ENCODE peak calls at places on chromosomes 16 and 17, in four cellular contexts. One of them, this sample, is unnamed.

GRCh38 chr16:62035115-62036092 is 834 bp downstream of the CDH8 start:
- DNase-seq in HepG2: no peak
- DNase-seq in K562: no peak
- DNase-seq in HCT116: no peak
- DNase-seq in this sample: peak

GRCh38 chr17:9979463-9979995 is 74.5 kb upstream of the RCVRN start:
- DNase-seq in HepG2: no peak
- DNase-seq in K562: no peak
- DNase-seq in HCT116: no peak
- DNase-seq in this sample: no peak

GRCh38 chr17:17900615-17901520 is 64.1 kb upstream of the SREBF1 start:
- DNase-seq in HepG2: peak
- DNase-seq in K562: no peak
- DNase-seq in HCT116: peak
- DNase-seq in this sample: no peak

GRCh38 chr16:88401604-88402246 is 19.0 kb downstream of the ZNF469 start:
- DNase-seq in K562: no peak
- DNase-seq in HepG2: no peak
- DNase-seq in HCT116: no peak
- DNase-seq in this sample: no peak

GRCh38 chr16:89051521-89052166 is 42.0 kb upstream of the ACSF3 start:
- DNase-seq in HCT116: no peak
- DNase-seq in K562: no peak
- DNase-seq in HepG2: no peak
- DNase-seq in this sample: no peak

GRCh38 chr16:10895053-10895946 is 18.3 kb downstream of the CIITA start:
- DNase-seq in HepG2: peak
- DNase-seq in K562: peak
- DNase-seq in HCT116: no peak
- DNase-seq in this sample: peak

GRCh38 chr16:10878328-10878643 is 1.3 kb downstream of the CIITA start:
- DNase-seq in K562: no peak
- DNase-seq in HepG2: no peak
- DNase-seq in HCT116: no peak
- DNase-seq in this sample: peak

GRCh38 chr17:17783121-17783824 is 53.5 kb downstream of the SREBF1 start:
- DNase-seq in HepG2: no peak
- DNase-seq in HCT116: no peak
- DNase-seq in K562: peak
- DNase-seq in this sample: peak

GRCh38 chr17:66843606-66844005 is 8.7 kb downstream of the CACNG5 start:
- DNase-seq in HepG2: no peak
- DNase-seq in K562: no peak
- DNase-seq in HCT116: no peak
- DNase-seq in this sample: no peak

GRCh38 chr17:27929990-27930389 is 36.8 kb upstream of the LYRM9 start:
- DNase-seq in HepG2: no peak
- DNase-seq in K562: no peak
- DNase-seq in HCT116: no peak
- DNase-seq in this sample: no peak

GRCh38 chr16:87276091-87276561 is 41.1 kb downstream of the C16orf95 start:
- DNase-seq in K562: no peak
- DNase-seq in HCT116: no peak
- DNase-seq in HepG2: no peak
- DNase-seq in this sample: no peak

GRCh38 chr17:75531724-75532090 is 6.2 kb downstream of the LLGL2 start:
- DNase-seq in HCT116: peak
- DNase-seq in K562: no peak
- DNase-seq in HepG2: no peak
- DNase-seq in this sample: no peak

GRCh38 chr16:29815793-29816693 is at the start of gene PAGR1:
- DNase-seq in HCT116: peak
- DNase-seq in K562: peak
- DNase-seq in HepG2: peak
- DNase-seq in this sample: peak

GRCh38 chr17:10114931-10115535 is 83.4 kb downstream of the GAS7 start:
- DNase-seq in K562: no peak
- DNase-seq in HCT116: no peak
- DNase-seq in HepG2: no peak
- DNase-seq in this sample: no peak

GRCh38 chr17:15260376-15261062 is 4.6 kb downstream of the PMP22 start:
- DNase-seq in HCT116: no peak
- DNase-seq in HepG2: peak
- DNase-seq in K562: peak
- DNase-seq in this sample: peak

GRCh38 chr16:117381-118365 is 20.8 kb downstream of the NPRL3 start:
- DNase-seq in HepG2: peak
- DNase-seq in HCT116: peak
- DNase-seq in K562: peak
- DNase-seq in this sample: peak

GRCh38 chr17:19369846-19370492 is 7.4 kb upstream of the B9D1 start:
- DNase-seq in HCT116: no peak
- DNase-seq in K562: no peak
- DNase-seq in HepG2: no peak
- DNase-seq in this sample: no peak

GRCh38 chr16:4578961-4579530 is 22.9 kb downstream of the C16orf96 start:
- DNase-seq in HCT116: no peak
- DNase-seq in K562: peak
- DNase-seq in HepG2: no peak
- DNase-seq in this sample: no peak

GRCh38 chr17:62075308-62075815 is 10.3 kb upstream of the MED13 start:
- DNase-seq in HCT116: no peak
- DNase-seq in K562: no peak
- DNase-seq in HepG2: no peak
- DNase-seq in this sample: no peak

GRCh38 chr17:266219-266618 is 84.8 kb upstream of the DOC2B start:
- DNase-seq in HepG2: no peak
- DNase-seq in HCT116: no peak
- DNase-seq in K562: no peak
- DNase-seq in this sample: no peak

GRCh38 chr17:66025551-66025950 is 166.4 kb downstream of the CEP112 start:
- DNase-seq in K562: no peak
- DNase-seq in HCT116: no peak
- DNase-seq in HepG2: no peak
- DNase-seq in this sample: no peak

GRCh38 chr17:12024332-12024731 is 3.7 kb downstream of the MAP2K4 start:
- DNase-seq in HepG2: peak
- DNase-seq in HCT116: peak
- DNase-seq in K562: no peak
- DNase-seq in this sample: no peak

GRCh38 chr16:4924593-4925378 is 12.2 kb downstream of the PPL start:
- DNase-seq in K562: no peak
- DNase-seq in HepG2: peak
- DNase-seq in HCT116: no peak
- DNase-seq in this sample: peak

GRCh38 chr17:41147531-41148204 is 2.0 kb downstream of the KRTAP4-5 start:
- DNase-seq in HepG2: no peak
- DNase-seq in HCT116: no peak
- DNase-seq in K562: no peak
- DNase-seq in this sample: no peak

GRCh38 chr17:62601438-62601837 is 26.0 kb upstream of the MRC2 start:
- DNase-seq in HCT116: no peak
- DNase-seq in HepG2: no peak
- DNase-seq in K562: no peak
- DNase-seq in this sample: no peak

GRCh38 chr17:79838541-79839274 is 532 bp downstream of the CBX4 start:
- DNase-seq in HepG2: no peak
- DNase-seq in K562: peak
- DNase-seq in HCT116: no peak
- DNase-seq in this sample: peak

GRCh38 chr16:3776316-3776715 is 59.0 kb upstream of the TRAP1 start:
- DNase-seq in K562: no peak
- DNase-seq in HepG2: no peak
- DNase-seq in HCT116: no peak
- DNase-seq in this sample: no peak

GRCh38 chr17:32929588-32929987 is 1.6 kb downstream of the TMEM98 start:
- DNase-seq in HepG2: no peak
- DNase-seq in HCT116: no peak
- DNase-seq in K562: no peak
- DNase-seq in this sample: no peak

GRCh38 chr17:32927201-32927723 is 691 bp upstream of the TMEM98 start:
- DNase-seq in HepG2: peak
- DNase-seq in HCT116: no peak
- DNase-seq in K562: no peak
- DNase-seq in this sample: no peak

GRCh38 chr17:32929288-32929574 is 1.3 kb downstream of the TMEM98 start:
- DNase-seq in HepG2: no peak
- DNase-seq in HCT116: no peak
- DNase-seq in K562: peak
- DNase-seq in this sample: peak

GRCh38 chr17:32927724-32928526 is at the start of gene TMEM98:
- DNase-seq in HepG2: no peak
- DNase-seq in K562: peak
- DNase-seq in HCT116: no peak
- DNase-seq in this sample: peak

DNA sequence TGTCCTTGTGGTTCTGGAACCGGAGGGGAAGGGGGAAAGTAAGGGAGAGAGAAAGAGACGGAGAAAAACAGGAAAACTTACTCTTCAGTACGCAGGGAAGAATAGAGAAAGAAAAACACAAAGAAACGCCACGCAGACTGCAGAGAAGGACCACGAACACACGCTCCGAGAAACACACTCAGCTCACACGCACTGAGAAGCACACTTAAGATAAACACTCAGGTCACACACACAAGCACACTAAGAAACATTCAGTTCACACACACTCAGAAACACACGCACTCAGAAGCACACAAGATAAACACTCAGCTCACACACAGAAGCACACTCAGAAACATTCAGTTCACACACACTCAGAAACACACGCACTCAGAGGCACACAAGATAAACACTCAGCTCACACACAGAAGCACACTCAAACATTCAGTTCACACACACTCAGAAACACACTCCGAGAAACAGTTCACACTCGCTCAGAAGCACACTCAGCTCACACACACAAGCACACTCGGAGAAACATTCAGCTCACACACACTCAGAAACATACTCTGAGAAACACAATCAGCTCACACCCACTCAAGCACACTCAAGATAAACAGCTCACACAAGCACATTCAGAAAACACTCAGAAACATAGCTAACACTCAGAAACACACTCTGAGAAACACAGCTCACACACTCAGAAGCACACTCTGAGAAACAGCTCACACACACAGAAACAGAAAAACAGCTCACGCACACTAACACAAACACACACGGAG is 754 bp downstream of the TMEM98 start:
- DNase-seq in HCT116: no peak
- DNase-seq in HepG2: no peak
- DNase-seq in K562: no peak
- DNase-seq in this sample: no peak
- TF ChIP-seq REST in HCT116: no peak
- TF ChIP-seq REST in HepG2: no peak
- TF ChIP-seq REST in K562: no peak
- TF ChIP-seq REST in this sample: no peak

GRCh38 chr17:13601317-13601775 is 383 bp downstream of the HS3ST3A1 start:
- DNase-seq in HCT116: no peak
- DNase-seq in HepG2: no peak
- DNase-seq in K562: peak
- DNase-seq in this sample: peak

GRCh38 chr17:13600475-13601316 is 1.0 kb downstream of the HS3ST3A1 start:
- DNase-seq in HepG2: no peak
- DNase-seq in K562: peak
- DNase-seq in HCT116: no peak
- DNase-seq in this sample: peak

GRCh38 chr17:13598353-13599167 is 3.2 kb downstream of the HS3ST3A1 start:
- DNase-seq in HCT116: no peak
- DNase-seq in K562: no peak
- DNase-seq in HepG2: no peak
- DNase-seq in this sample: no peak

GRCh38 chr17:13599168-13599577 is 2.6 kb downstream of the HS3ST3A1 start:
- DNase-seq in K562: no peak
- DNase-seq in HepG2: no peak
- DNase-seq in HCT116: no peak
- DNase-seq in this sample: no peak

DNA sequence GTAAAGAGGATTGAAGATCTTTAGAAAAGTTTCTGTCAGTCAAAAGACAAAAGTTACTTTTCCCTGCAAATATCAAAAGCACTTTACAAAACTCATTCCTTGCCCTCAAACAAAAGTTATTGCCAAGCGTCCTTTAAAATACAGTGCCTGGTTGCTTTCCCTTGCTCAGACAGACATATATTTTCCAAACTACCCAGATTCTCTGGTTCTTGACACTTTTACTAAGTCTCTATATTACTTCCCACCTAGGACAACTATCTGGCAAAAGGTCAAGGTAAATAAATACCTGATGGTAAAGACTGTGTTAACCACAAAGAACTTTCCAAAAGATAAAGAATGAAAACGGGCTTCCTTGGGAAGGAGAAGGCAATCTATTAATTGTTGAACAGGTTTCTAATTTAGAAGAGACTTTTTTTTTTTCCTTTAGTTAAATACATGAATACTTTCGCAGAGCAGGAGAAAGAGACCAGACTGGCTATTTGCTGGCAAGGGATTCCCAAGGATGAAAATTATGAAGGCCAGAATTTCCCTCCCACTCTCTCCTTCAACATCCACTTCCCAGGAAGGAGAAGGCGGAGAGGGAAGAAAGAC is 1.8 kb downstream of the HS3ST3A1 start:
- DNase-seq in HCT116: no peak
- DNase-seq in K562: no peak
- DNase-seq in HepG2: no peak
- DNase-seq in this sample: no peak
- TF ChIP-seq EZH2 in HCT116: no peak
- TF ChIP-seq EZH2 in K562: no peak
- TF ChIP-seq EZH2 in HepG2: no peak
- TF ChIP-seq EZH2 in this sample: no peak

GRCh38 chr17:50044483-50044882 is 11.4 kb upstream of the ITGA3 start:
- DNase-seq in HepG2: no peak
- DNase-seq in HCT116: no peak
- DNase-seq in K562: no peak
- DNase-seq in this sample: no peak
- H3K27ac ChIP-seq in HepG2: no peak
- H3K27ac ChIP-seq in HCT116: no peak
- H3K27ac ChIP-seq in K562: no peak
- H3K27ac ChIP-seq in this sample: no peak

DNA sequence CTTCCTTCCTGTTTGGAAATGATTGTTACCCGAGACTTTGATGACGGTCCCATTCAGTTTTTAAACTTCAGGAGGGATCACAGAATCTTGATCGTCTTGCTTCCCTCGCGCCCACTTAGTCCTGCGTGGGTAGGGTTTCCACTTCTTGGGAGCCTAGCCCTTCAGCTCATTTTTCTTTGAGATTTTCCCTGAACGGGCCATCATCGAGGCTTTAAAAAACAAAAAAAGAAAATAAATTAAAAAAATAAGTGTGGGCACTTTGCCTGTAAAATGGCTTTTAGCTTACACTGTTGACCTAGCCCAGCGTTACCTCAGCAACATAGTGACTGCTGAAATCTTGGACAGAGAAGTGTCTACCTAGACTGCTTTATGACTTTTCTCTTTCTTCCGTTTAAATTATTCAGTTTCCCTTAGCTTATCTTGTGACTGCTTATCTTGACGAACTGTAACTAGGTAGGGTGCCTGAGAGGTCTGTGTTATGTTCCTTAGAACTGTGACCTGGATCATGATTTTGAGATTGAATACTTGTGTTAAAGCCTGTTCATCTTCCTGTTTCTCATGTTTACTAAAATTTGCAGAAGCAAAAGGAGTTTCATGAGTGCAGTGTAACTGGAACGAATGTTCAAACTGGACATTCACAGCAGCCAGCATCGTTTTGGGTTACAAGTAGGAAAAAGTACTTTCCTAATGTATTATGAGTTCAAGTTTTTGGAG is 868 bp downstream of the WWP2 start:
- DNase-seq in HCT116: no peak
- DNase-seq in K562: peak
- DNase-seq in HepG2: peak
- DNase-seq in this sample: no peak
- TF ChIP-seq REST in HCT116: no peak
- TF ChIP-seq REST in K562: no peak
- TF ChIP-seq REST in HepG2: no peak
- TF ChIP-seq REST in this sample: no peak

This sample was measured in GM23338.